ENCODE peak calls at places on chromosomes 5 and 9, in five cellular contexts. One of them, this sample, is unnamed.
A peak's percentile ranks its signal among the peaks of the same experiment; 100 is the strongest.

GRCh38 chr5:103582364-103582763 is 19.8 kb upstream of the NUDT12 start:
- DNase-seq in tibial artery: no peak
- DNase-seq in mucosa of descending colon: peak; percentile 38
- DNase-seq in fibroblast of mammary gland: peak; percentile 62
- DNase-seq in IMR-90: peak; percentile 50
- DNase-seq in this sample: peak; percentile 81

GRCh38 chr5:111747336-111747735 is 9.7 kb downstream of the NREP start:
- DNase-seq in tibial artery: no peak
- DNase-seq in mucosa of descending colon: no peak
- DNase-seq in fibroblast of mammary gland: peak; percentile 76
- DNase-seq in IMR-90: peak; percentile 59
- DNase-seq in this sample: no peak

GRCh38 chr5:158373623-158374375 is 514.9 kb upstream of the CLINT1 start:
- DNase-seq in tibial artery: no peak
- DNase-seq in mucosa of descending colon: no peak
- DNase-seq in fibroblast of mammary gland: no peak
- DNase-seq in IMR-90: no peak
- DNase-seq in this sample: no peak

GRCh38 chr5:74201334-74202081 is 439.0 kb downstream of the ENC1 start:
- DNase-seq in tibial artery: no peak
- DNase-seq in mucosa of descending colon: no peak
- DNase-seq in fibroblast of mammary gland: peak; percentile 30
- DNase-seq in IMR-90: peak; percentile 51
- DNase-seq in this sample: peak; percentile 36

GRCh38 chr5:98128271-98128670 is 645.2 kb upstream of the RGMB start:
- DNase-seq in tibial artery: no peak
- DNase-seq in mucosa of descending colon: no peak
- DNase-seq in fibroblast of mammary gland: no peak
- DNase-seq in IMR-90: no peak
- DNase-seq in this sample: no peak

GRCh38 chr5:113447651-113448050 is 12.9 kb upstream of the TSSK1B start:
- DNase-seq in tibial artery: no peak
- DNase-seq in mucosa of descending colon: no peak
- DNase-seq in fibroblast of mammary gland: peak; percentile 6
- DNase-seq in IMR-90: no peak
- DNase-seq in this sample: peak; percentile 9

GRCh38 chr5:161009817-161010216 is 157.8 kb upstream of the ATP10B start:
- DNase-seq in tibial artery: no peak
- DNase-seq in mucosa of descending colon: no peak
- DNase-seq in fibroblast of mammary gland: no peak
- DNase-seq in IMR-90: no peak
- DNase-seq in this sample: no peak

GRCh38 chr5:96692436-96692835 is 30.3 kb downstream of the CAST start:
- DNase-seq in tibial artery: no peak
- DNase-seq in mucosa of descending colon: no peak
- DNase-seq in fibroblast of mammary gland: peak; percentile 74
- DNase-seq in IMR-90: peak; percentile 72
- DNase-seq in this sample: peak; percentile 79

GRCh38 chr9:133813749-133814585 is 75.8 kb upstream of the SARDH start:
- DNase-seq in tibial artery: no peak
- DNase-seq in mucosa of descending colon: no peak
- DNase-seq in fibroblast of mammary gland: peak; percentile 22
- DNase-seq in IMR-90: peak; percentile 26
- DNase-seq in this sample: no peak

GRCh38 chr5:34658023-34658422 is 1.9 kb downstream of the RAI14 start:
- DNase-seq in tibial artery: no peak
- DNase-seq in mucosa of descending colon: no peak
- DNase-seq in fibroblast of mammary gland: peak; percentile 60
- DNase-seq in IMR-90: peak; percentile 66
- DNase-seq in this sample: peak; percentile 64

GRCh38 chr5:116360008-116360853 is 214.4 kb downstream of the SEMA6A start:
- DNase-seq in tibial artery: no peak
- DNase-seq in mucosa of descending colon: no peak
- DNase-seq in fibroblast of mammary gland: peak; percentile 45
- DNase-seq in IMR-90: no peak
- DNase-seq in this sample: no peak

GRCh38 chr5:10548418-10549122 is 15.3 kb upstream of the ANKRD33B start:
- DNase-seq in tibial artery: no peak
- DNase-seq in mucosa of descending colon: no peak
- DNase-seq in fibroblast of mammary gland: no peak
- DNase-seq in IMR-90: no peak
- DNase-seq in this sample: no peak

GRCh38 chr9:3181049-3181953 is 337.4 kb upstream of the PUM3 start:
- DNase-seq in tibial artery: no peak
- DNase-seq in mucosa of descending colon: peak; percentile 68
- DNase-seq in fibroblast of mammary gland: peak; percentile 27
- DNase-seq in IMR-90: no peak
- DNase-seq in this sample: peak; percentile 23

GRCh38 chr5:131684051-131684450 is 49.0 kb upstream of the RAPGEF6 start:
- DNase-seq in tibial artery: no peak
- DNase-seq in mucosa of descending colon: no peak
- DNase-seq in fibroblast of mammary gland: no peak
- DNase-seq in IMR-90: peak; percentile 7
- DNase-seq in this sample: no peak

GRCh38 chr9:21605489-21605931 is 123.4 kb upstream of the IFNE start:
- DNase-seq in tibial artery: no peak
- DNase-seq in mucosa of descending colon: no peak
- DNase-seq in fibroblast of mammary gland: peak; percentile 94
- DNase-seq in IMR-90: peak; percentile 88
- DNase-seq in this sample: peak; percentile 86

GRCh38 chr5:72648511-72648910 is 141.3 kb upstream of the ZNF366 start:
- DNase-seq in tibial artery: no peak
- DNase-seq in mucosa of descending colon: no peak
- DNase-seq in fibroblast of mammary gland: peak; percentile 69
- DNase-seq in IMR-90: peak; percentile 39
- DNase-seq in this sample: peak; percentile 14

GRCh38 chr9:38073882-38074281 is 4.9 kb upstream of the SHB start:
- DNase-seq in tibial artery: no peak
- DNase-seq in mucosa of descending colon: no peak
- DNase-seq in fibroblast of mammary gland: no peak
- DNase-seq in IMR-90: no peak
- DNase-seq in this sample: no peak

GRCh38 chr9:87213948-87214347 is 266.6 kb upstream of the GAS1 start:
- DNase-seq in tibial artery: no peak
- DNase-seq in mucosa of descending colon: no peak
- DNase-seq in fibroblast of mammary gland: peak; percentile 68
- DNase-seq in IMR-90: peak; percentile 69
- DNase-seq in this sample: peak; percentile 57

GRCh38 chr5:36756848-36757247 is 119.7 kb upstream of the NIPBL start:
- DNase-seq in tibial artery: no peak
- DNase-seq in mucosa of descending colon: peak; percentile 60
- DNase-seq in fibroblast of mammary gland: no peak
- DNase-seq in IMR-90: no peak
- DNase-seq in this sample: no peak

GRCh38 chr9:17222932-17223331 is 88.1 kb downstream of the CNTLN start:
- DNase-seq in tibial artery: no peak
- DNase-seq in mucosa of descending colon: no peak
- DNase-seq in fibroblast of mammary gland: no peak
- DNase-seq in IMR-90: no peak
- DNase-seq in this sample: no peak

GRCh38 chr9:34328500-34328982 is 527 bp downstream of the KIF24 start:
- DNase-seq in tibial artery: no peak
- DNase-seq in mucosa of descending colon: peak; percentile 28
- DNase-seq in fibroblast of mammary gland: peak; percentile 38
- DNase-seq in IMR-90: no peak
- DNase-seq in this sample: no peak

GRCh38 chr5:133260715-133261114 is 208.9 kb downstream of the HSPA4 start:
- DNase-seq in tibial artery: no peak
- DNase-seq in mucosa of descending colon: no peak
- DNase-seq in fibroblast of mammary gland: no peak
- DNase-seq in IMR-90: no peak
- DNase-seq in this sample: peak; percentile 36

GRCh38 chr9:81673310-81673709 is 16.0 kb downstream of the TLE1 start:
- DNase-seq in tibial artery: no peak
- DNase-seq in mucosa of descending colon: no peak
- DNase-seq in fibroblast of mammary gland: no peak
- DNase-seq in IMR-90: no peak
- DNase-seq in this sample: no peak

GRCh38 chr9:68500457-68501158 is 40.1 kb downstream of the TMEM252 start:
- DNase-seq in tibial artery: no peak
- DNase-seq in mucosa of descending colon: no peak
- DNase-seq in fibroblast of mammary gland: peak; percentile 11
- DNase-seq in IMR-90: peak; percentile 70
- DNase-seq in this sample: no peak

GRCh38 chr5:180632768-180633167 is 16.6 kb downstream of the FLT4 start:
- DNase-seq in tibial artery: no peak
- DNase-seq in mucosa of descending colon: no peak
- DNase-seq in fibroblast of mammary gland: no peak
- DNase-seq in IMR-90: no peak
- DNase-seq in this sample: no peak

GRCh38 chr9:70639853-70640814 is 225.7 kb upstream of the KLF9 start:
- DNase-seq in tibial artery: no peak
- DNase-seq in mucosa of descending colon: peak; percentile 24
- DNase-seq in fibroblast of mammary gland: peak; percentile 74
- DNase-seq in IMR-90: peak; percentile 60
- DNase-seq in this sample: peak; percentile 83

GRCh38 chr5:52043543-52043942 is 660.3 kb downstream of the ISL1 start:
- DNase-seq in tibial artery: no peak
- DNase-seq in mucosa of descending colon: no peak
- DNase-seq in fibroblast of mammary gland: no peak
- DNase-seq in IMR-90: no peak
- DNase-seq in this sample: no peak

GRCh38 chr5:32090026-32090754 is 83.9 kb downstream of the GOLPH3 start:
- DNase-seq in tibial artery: no peak
- DNase-seq in mucosa of descending colon: no peak
- DNase-seq in fibroblast of mammary gland: no peak
- DNase-seq in IMR-90: no peak
- DNase-seq in this sample: no peak

GRCh38 chr5:1652873-1653707 is 129.3 kb upstream of the LPCAT1 start:
- DNase-seq in tibial artery: no peak
- DNase-seq in mucosa of descending colon: no peak
- DNase-seq in fibroblast of mammary gland: no peak
- DNase-seq in IMR-90: no peak
- DNase-seq in this sample: no peak
- H3K4me3 ChIP-seq in tibial artery: no peak overlapping the region
- H3K4me3 ChIP-seq in mucosa of descending colon: no peak overlapping the region
- H3K4me3 ChIP-seq in fibroblast of mammary gland: no peak overlapping the region
- H3K4me3 ChIP-seq in IMR-90: no peak overlapping the region
- H3K4me3 ChIP-seq in this sample: no peak overlapping the region

GRCh38 chr5:141852448-141852847 is 25.8 kb downstream of the PCDH1 start:
- DNase-seq in tibial artery: no peak
- DNase-seq in mucosa of descending colon: no peak
- DNase-seq in fibroblast of mammary gland: no peak
- DNase-seq in IMR-90: no peak
- DNase-seq in this sample: no peak
- TF ChIP-seq CTCF in tibial artery: no peak
- TF ChIP-seq CTCF in mucosa of descending colon: no peak
- TF ChIP-seq CTCF in fibroblast of mammary gland: no peak
- TF ChIP-seq CTCF in IMR-90: no peak
- TF ChIP-seq CTCF in this sample: no peak

GRCh38 chr9:12697719-12698118 is 4.5 kb downstream of the TYRP1 start:
- DNase-seq in tibial artery: no peak
- DNase-seq in mucosa of descending colon: no peak
- DNase-seq in fibroblast of mammary gland: no peak
- DNase-seq in IMR-90: no peak
- DNase-seq in this sample: peak; percentile 30

GRCh38 chr9:12698986-12699385 is 5.8 kb downstream of the TYRP1 start:
- DNase-seq in tibial artery: no peak
- DNase-seq in mucosa of descending colon: no peak
- DNase-seq in fibroblast of mammary gland: no peak
- DNase-seq in IMR-90: no peak
- DNase-seq in this sample: peak; percentile 34

GRCh38 chr9:12696931-12697622 is 3.9 kb downstream of the TYRP1 start:
- DNase-seq in tibial artery: no peak
- DNase-seq in mucosa of descending colon: no peak
- DNase-seq in fibroblast of mammary gland: peak; percentile 15
- DNase-seq in IMR-90: no peak
- DNase-seq in this sample: no peak

GRCh38 chr9:12699529-12699928 is 6.3 kb downstream of the TYRP1 start:
- DNase-seq in tibial artery: no peak
- DNase-seq in mucosa of descending colon: no peak
- DNase-seq in fibroblast of mammary gland: peak; percentile 35
- DNase-seq in IMR-90: peak; percentile 32
- DNase-seq in this sample: peak; percentile 69

DNA sequence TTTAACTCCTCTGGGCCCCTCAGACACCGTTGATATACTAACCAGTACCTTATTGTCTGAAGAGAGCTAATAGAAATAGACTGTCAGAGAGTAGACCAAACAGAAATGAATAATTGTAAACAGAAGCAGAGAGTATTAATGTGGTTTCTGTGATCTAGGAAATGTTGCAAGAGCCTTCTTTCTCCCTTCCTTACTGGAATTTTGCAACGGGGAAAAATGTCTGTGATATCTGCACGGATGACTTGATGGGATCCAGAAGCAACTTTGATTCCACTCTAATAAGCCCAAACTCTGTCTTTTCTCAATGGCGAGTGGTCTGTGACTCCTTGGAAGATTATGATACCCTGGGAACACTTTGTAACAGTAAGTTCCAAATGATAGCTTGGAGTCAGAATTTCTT is 5.1 kb downstream of the TYRP1 start:
- DNase-seq in tibial artery: no peak
- DNase-seq in mucosa of descending colon: no peak
- DNase-seq in fibroblast of mammary gland: peak; percentile 61
- DNase-seq in IMR-90: peak; percentile 76
- DNase-seq in this sample: peak; percentile 67
- H3K4me3 ChIP-seq in tibial artery: no peak overlapping the region
- H3K4me3 ChIP-seq in mucosa of descending colon: no peak overlapping the region
- H3K4me3 ChIP-seq in fibroblast of mammary gland: no peak overlapping the region
- H3K4me3 ChIP-seq in IMR-90: no peak overlapping the region
- H3K4me3 ChIP-seq in this sample: no peak overlapping the region

GRCh38 chr5:176361437-176362097 is at the start of gene KIAA1191:
- DNase-seq in tibial artery: peak; percentile 94
- DNase-seq in mucosa of descending colon: peak; percentile 98
- DNase-seq in fibroblast of mammary gland: peak; percentile 86
- DNase-seq in IMR-90: peak; percentile 87
- DNase-seq in this sample: peak; percentile 91
- TF ChIP-seq CTCF in tibial artery: no peak
- TF ChIP-seq CTCF in mucosa of descending colon: no peak
- TF ChIP-seq CTCF in fibroblast of mammary gland: peak; percentile 4
- TF ChIP-seq CTCF in IMR-90: peak; percentile 37
- TF ChIP-seq CTCF in this sample: peak; percentile 37

This sample was measured in choroid plexus epithelial cell.